ENCODE peak calls at places on chromosomes 6 and 20, in six cellular contexts. X is GM06990; U is cardiac muscle cell; M is prostate gland; J is hepatocyte; T is CD4-positive, CD25-positive, alpha-beta regulatory T cell. A is an unnamed sample.

GRCh38 chr6:128784266-128784665 is 98.7 kb upstream of the LAMA2 start:
- DNase-seq in U (no peak), T (no peak), M (no peak), X (no peak), J (no peak), A (no peak)

GRCh38 chr20:22728146-22728745 is 143.9 kb upstream of the FOXA2 start:
- DNase-seq in M (no peak), U (no peak), X (no peak), J (no peak), T (no peak), A (no peak)

GRCh38 chr6:157020398-157021266 is 243.5 kb downstream of the ARID1B start:
- DNase-seq in U (peak), T (no peak), X (no peak), M (peak), J (peak), A (no peak)

GRCh38 chr6:29887819-29888581 is 54.3 kb upstream of the HLA-A start:
- DNase-seq in M (peak), T (peak), J (peak), X (peak), U (peak), A (peak)

GRCh38 chr20:56885521-56885920 is 256.4 kb downstream of the TFAP2C start:
- DNase-seq in M (no peak), U (no peak), T (no peak), J (no peak), X (no peak), A (no peak)

GRCh38 chr6:31874836-31875572 is 3.8 kb downstream of the SLC44A4 start:
- DNase-seq in X (no peak), J (no peak), U (no peak), T (no peak), M (peak), A (no peak)

GRCh38 chr6:15907914-15908518 is 220.9 kb upstream of the MYLIP start:
- DNase-seq in X (no peak), U (no peak), J (peak), M (peak), T (no peak), A (no peak)

GRCh38 chr6:34142046-34142445 is 3.8 kb downstream of the GRM4 start:
- DNase-seq in U (no peak), X (no peak), J (no peak), T (no peak), M (no peak), A (no peak)

GRCh38 chr20:3871549-3872265 is 17.5 kb upstream of the PANK2 start:
- DNase-seq in X (no peak), U (no peak), M (no peak), J (peak), T (no peak), A (no peak)

GRCh38 chr6:142728910-142729481 is 216.0 kb downstream of the HIVEP2 start:
- DNase-seq in M (no peak), U (no peak), X (no peak), T (no peak), J (peak), A (no peak)

GRCh38 chr20:34709836-34710567 is 5.9 kb downstream of the TP53INP2 start:
- DNase-seq in J (peak), M (peak), T (no peak), X (no peak), U (peak), A (peak)

GRCh38 chr6:2498224-2498623 is 252.5 kb downstream of the MYLK4 start:
- DNase-seq in M (no peak), X (no peak), U (no peak), J (no peak), T (no peak), A (no peak)

GRCh38 chr20:63032861-63033634 is 26.3 kb upstream of the BHLHE23 start:
- DNase-seq in T (no peak), J (no peak), U (peak), X (peak), M (no peak), A (no peak)

GRCh38 chr20:63033635-63034510 is 27.1 kb upstream of the BHLHE23 start:
- DNase-seq in T (no peak), U (no peak), M (no peak), X (no peak), J (no peak), A (no peak)

GRCh38 chr20:63029358-63030121 is 22.8 kb upstream of the BHLHE23 start:
- DNase-seq in U (no peak), T (no peak), J (no peak), M (no peak), X (no peak), A (no peak)

GRCh38 chr20:63032026-63032800 is 25.4 kb upstream of the BHLHE23 start:
- DNase-seq in M (no peak), T (no peak), X (no peak), J (no peak), U (no peak), A (no peak)

GRCh38 chr20:63031251-63032014 is 24.7 kb upstream of the BHLHE23 start:
- DNase-seq in U (no peak), X (no peak), M (no peak), T (no peak), J (no peak), A (no peak)
- H3K4me3 ChIP-seq in U (no peak), X (no peak), M (no peak), T (no peak), J (no peak), A (no peak)

GRCh38 chr6:49912193-49912592 is 45.9 kb upstream of the CRISP1 start:
- DNase-seq in M (no peak), J (no peak), X (no peak), T (no peak), U (no peak), A (no peak)
- H3K4me3 ChIP-seq in M (no peak), J (no peak), X (no peak), T (no peak), U (no peak), A (no peak)

DNA sequence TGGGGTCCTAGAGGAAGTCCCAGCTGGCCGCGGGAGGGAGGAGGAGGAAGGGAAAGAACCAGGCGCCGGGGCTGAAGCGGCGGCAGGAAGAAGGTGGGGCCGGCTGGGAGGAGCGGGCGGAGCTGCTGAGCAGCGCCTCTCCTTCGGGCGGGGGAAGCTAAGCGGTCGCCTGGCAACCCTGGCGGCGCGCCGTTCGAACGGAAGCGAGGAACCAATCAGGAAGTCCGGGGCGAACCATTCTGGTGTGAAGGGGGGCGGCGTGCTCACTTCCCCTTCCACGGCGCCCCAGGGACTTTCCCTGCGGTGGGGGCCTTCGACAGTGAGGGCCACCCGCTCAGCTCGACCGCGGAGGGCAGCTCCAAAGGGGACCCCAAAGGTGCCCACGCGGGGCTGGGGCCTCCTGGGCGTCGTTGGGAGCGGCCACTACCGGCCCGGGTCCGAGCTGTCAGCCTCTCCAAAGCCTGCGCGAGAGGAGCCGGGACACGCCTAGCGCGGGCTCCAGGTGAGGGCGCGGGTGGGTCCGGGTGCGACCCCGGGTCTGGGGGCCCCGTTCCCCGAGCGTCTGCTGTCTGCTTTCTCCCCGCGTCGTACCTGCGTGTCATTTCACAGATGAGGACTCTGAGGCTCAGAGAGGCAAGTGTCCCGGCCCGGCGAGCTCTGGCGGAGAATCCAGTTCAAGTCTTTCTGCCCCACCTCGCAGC is at the start of gene FAM110A:
- DNase-seq in J (peak), M (peak), X (peak), T (peak), U (peak), A (peak)
- H3K4me3 ChIP-seq in J (peak), M (peak), X (peak), T (peak), U (peak), A (peak)

GRCh38 chr20:17848649-17849048 is 119.9 kb downstream of the SNX5 start:
- DNase-seq in T (no peak), M (no peak), J (no peak), U (no peak), X (peak), A (no peak)
- H3K4me3 ChIP-seq in T (no peak), M (no peak), J (no peak), U (no peak), X (no peak), A (no peak)

DNA sequence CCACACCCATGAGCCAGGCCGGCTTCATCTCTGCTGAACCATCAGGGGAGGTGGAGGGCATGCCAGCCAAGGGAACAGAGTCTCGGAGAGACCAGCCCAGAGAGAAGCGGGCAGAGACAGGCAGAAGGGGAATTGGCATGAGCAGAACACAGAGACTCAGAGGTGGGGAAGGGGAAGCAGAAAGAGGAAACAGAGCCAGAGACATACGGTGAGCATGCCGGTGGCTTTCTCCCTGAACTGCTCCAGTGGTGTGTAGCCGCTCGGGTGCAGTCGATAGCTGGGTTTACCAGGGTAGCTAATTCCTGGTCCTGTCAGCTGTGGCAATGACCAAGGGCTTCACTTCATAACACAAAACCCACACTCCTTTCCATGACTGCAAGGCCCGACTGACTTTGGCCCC is 83.6 kb upstream of the CCDC167 start:
- DNase-seq in T (no peak), M (no peak), X (no peak), U (no peak), J (no peak), A (no peak)
- H3K4me3 ChIP-seq in T (no peak), M (no peak), X (no peak), U (no peak), J (no peak), A (no peak)

A was measured in coronary artery.